ENCODE peak calls at places on chromosomes 4 and X, in six cellular contexts. One of them, this sample, is unnamed.

GRCh38 chrX:153456161-153456560 is 10.3 kb upstream of the TREX2 start:
- DNase-seq in H9: no peak
- DNase-seq in trophoblast cell: no peak
- DNase-seq in neuronal stem cell: no peak
- DNase-seq in IMR-90: no peak
- DNase-seq in mesenchymal stem cell: no peak
- DNase-seq in this sample: no peak

GRCh38 chrX:126485371-126485770 is 67.2 kb downstream of the DCAF12L1 start:
- DNase-seq in neuronal stem cell: no peak
- DNase-seq in IMR-90: no peak
- DNase-seq in H9: no peak
- DNase-seq in mesenchymal stem cell: no peak
- DNase-seq in trophoblast cell: peak; percentile 24
- DNase-seq in this sample: peak; percentile 51

GRCh38 chrX:101263766-101264165 is 27.4 kb downstream of the TAF7L start:
- DNase-seq in mesenchymal stem cell: no peak
- DNase-seq in IMR-90: no peak
- DNase-seq in trophoblast cell: no peak
- DNase-seq in H9: no peak
- DNase-seq in neuronal stem cell: no peak
- DNase-seq in this sample: no peak

GRCh38 chr4:99763635-99764101 is 53.0 kb upstream of the DAPP1 start:
- DNase-seq in mesenchymal stem cell: peak; percentile 68
- DNase-seq in H9: no peak
- DNase-seq in IMR-90: peak; percentile 89
- DNase-seq in trophoblast cell: peak; percentile 64
- DNase-seq in neuronal stem cell: no peak
- DNase-seq in this sample: peak; percentile 3

GRCh38 chr4:152735302-152735917 is 44.1 kb downstream of the TIGD4 start:
- DNase-seq in H9: no peak
- DNase-seq in IMR-90: peak; percentile 11
- DNase-seq in trophoblast cell: peak; percentile 59
- DNase-seq in neuronal stem cell: no peak
- DNase-seq in mesenchymal stem cell: peak; percentile 19
- DNase-seq in this sample: peak; percentile 70

GRCh38 chr4:141899103-141899502 is 262.7 kb downstream of the IL15 start:
- DNase-seq in trophoblast cell: no peak
- DNase-seq in neuronal stem cell: no peak
- DNase-seq in mesenchymal stem cell: no peak
- DNase-seq in IMR-90: peak; percentile 17
- DNase-seq in H9: no peak
- DNase-seq in this sample: peak; percentile 21

GRCh38 chr4:145731026-145731425 is 51.1 kb downstream of the C4orf51 start:
- DNase-seq in H9: no peak
- DNase-seq in IMR-90: peak; percentile 90
- DNase-seq in mesenchymal stem cell: peak; percentile 60
- DNase-seq in trophoblast cell: no peak
- DNase-seq in neuronal stem cell: no peak
- DNase-seq in this sample: no peak

GRCh38 chr4:169611157-169611556 is 1.2 kb downstream of the NEK1 start:
- DNase-seq in trophoblast cell: no peak
- DNase-seq in neuronal stem cell: no peak
- DNase-seq in mesenchymal stem cell: no peak
- DNase-seq in H9: no peak
- DNase-seq in IMR-90: no peak
- DNase-seq in this sample: no peak

GRCh38 chr4:35793045-35793722 is 451.1 kb downstream of the ARAP2 start:
- DNase-seq in IMR-90: no peak
- DNase-seq in trophoblast cell: peak; percentile 10
- DNase-seq in mesenchymal stem cell: peak; percentile 13
- DNase-seq in H9: no peak
- DNase-seq in neuronal stem cell: no peak
- DNase-seq in this sample: no peak

GRCh38 chr4:48133668-48134444 is at the start of gene TXK:
- DNase-seq in neuronal stem cell: no peak
- DNase-seq in mesenchymal stem cell: no peak
- DNase-seq in IMR-90: peak; percentile 13
- DNase-seq in H9: no peak
- DNase-seq in trophoblast cell: no peak
- DNase-seq in this sample: no peak

GRCh38 chrX:75273483-75273882 is 402 bp upstream of the UPRT start:
- DNase-seq in trophoblast cell: peak; percentile 2
- DNase-seq in mesenchymal stem cell: peak; percentile 47
- DNase-seq in H9: no peak
- DNase-seq in neuronal stem cell: no peak
- DNase-seq in IMR-90: no peak
- DNase-seq in this sample: peak; percentile 8

GRCh38 chr4:151624606-151625565 is 135.9 kb downstream of the GATB start:
- DNase-seq in trophoblast cell: peak; percentile 21
- DNase-seq in H9: no peak
- DNase-seq in mesenchymal stem cell: no peak
- DNase-seq in IMR-90: no peak
- DNase-seq in neuronal stem cell: no peak
- DNase-seq in this sample: no peak

GRCh38 chrX:139967300-139967699 is 2.0 kb upstream of the CXorf66 start:
- DNase-seq in H9: no peak
- DNase-seq in IMR-90: no peak
- DNase-seq in trophoblast cell: peak; percentile 10
- DNase-seq in neuronal stem cell: no peak
- DNase-seq in mesenchymal stem cell: no peak
- DNase-seq in this sample: peak; percentile 30

GRCh38 chr4:80876810-80877209 is 153.7 kb upstream of the BMP3 start:
- DNase-seq in H9: no peak
- DNase-seq in mesenchymal stem cell: no peak
- DNase-seq in IMR-90: no peak
- DNase-seq in trophoblast cell: no peak
- DNase-seq in neuronal stem cell: no peak
- DNase-seq in this sample: no peak

GRCh38 chrX:108219949-108220601 is 128.5 kb downstream of the ATG4A start:
- DNase-seq in neuronal stem cell: no peak
- DNase-seq in H9: no peak
- DNase-seq in trophoblast cell: no peak
- DNase-seq in IMR-90: no peak
- DNase-seq in mesenchymal stem cell: no peak
- DNase-seq in this sample: no peak

GRCh38 chr4:63212075-63212474 is 1197.2 kb downstream of the TECRL start:
- DNase-seq in H9: no peak
- DNase-seq in neuronal stem cell: no peak
- DNase-seq in mesenchymal stem cell: no peak
- DNase-seq in trophoblast cell: no peak
- DNase-seq in IMR-90: no peak
- DNase-seq in this sample: no peak

GRCh38 chr4:9765091-9765490 is 16.3 kb upstream of the DRD5 start:
- DNase-seq in H9: peak; percentile 64
- DNase-seq in mesenchymal stem cell: no peak
- DNase-seq in neuronal stem cell: no peak
- DNase-seq in IMR-90: peak; percentile 4
- DNase-seq in trophoblast cell: peak; percentile 61
- DNase-seq in this sample: peak; percentile 49

GRCh38 chrX:24207826-24208225 is 58.3 kb downstream of the ZFX start:
- DNase-seq in neuronal stem cell: no peak
- DNase-seq in IMR-90: peak; percentile 68
- DNase-seq in mesenchymal stem cell: no peak
- DNase-seq in trophoblast cell: no peak
- DNase-seq in H9: no peak
- DNase-seq in this sample: no peak

GRCh38 chrX:85004255-85004654 is 578 bp downstream of the APOOL start:
- DNase-seq in mesenchymal stem cell: peak; percentile 27
- DNase-seq in neuronal stem cell: no peak
- DNase-seq in trophoblast cell: peak; percentile 19
- DNase-seq in H9: no peak
- DNase-seq in IMR-90: peak; percentile 28
- DNase-seq in this sample: peak; percentile 6

GRCh38 chr4:15368906-15369305 is 58.9 kb upstream of the C1QTNF7 start:
- DNase-seq in IMR-90: peak; percentile 55
- DNase-seq in mesenchymal stem cell: peak; percentile 69
- DNase-seq in trophoblast cell: peak; percentile 32
- DNase-seq in neuronal stem cell: no peak
- DNase-seq in H9: no peak
- DNase-seq in this sample: no peak

GRCh38 chrX:7996414-7996813 is 69.2 kb upstream of the PNPLA4 start:
- DNase-seq in IMR-90: peak; percentile 40
- DNase-seq in neuronal stem cell: peak; percentile 8
- DNase-seq in H9: no peak
- DNase-seq in mesenchymal stem cell: peak; percentile 38
- DNase-seq in trophoblast cell: peak; percentile 69
- DNase-seq in this sample: peak; percentile 27

GRCh38 chr4:30720656-30721352 is 635 bp downstream of the PCDH7 start:
- DNase-seq in trophoblast cell: no peak
- DNase-seq in mesenchymal stem cell: peak; percentile 79
- DNase-seq in H9: peak; percentile 59
- DNase-seq in neuronal stem cell: peak; percentile 48
- DNase-seq in IMR-90: peak; percentile 61
- DNase-seq in this sample: peak; percentile 80

GRCh38 chr4:30720021-30720655 is at the start of gene PCDH7:
- DNase-seq in IMR-90: peak; percentile 73
- DNase-seq in H9: peak; percentile 71
- DNase-seq in mesenchymal stem cell: peak; percentile 85
- DNase-seq in trophoblast cell: peak; percentile 17
- DNase-seq in neuronal stem cell: peak; percentile 54
- DNase-seq in this sample: peak; percentile 91

GRCh38 chr4:30722092-30722915 is 2.1 kb downstream of the PCDH7 start:
- DNase-seq in mesenchymal stem cell: no peak
- DNase-seq in IMR-90: no peak
- DNase-seq in trophoblast cell: no peak
- DNase-seq in H9: no peak
- DNase-seq in neuronal stem cell: no peak
- DNase-seq in this sample: no peak

GRCh38 chr4:30722916-30723270 is 2.7 kb downstream of the PCDH7 start:
- DNase-seq in IMR-90: no peak
- DNase-seq in H9: peak; percentile 41
- DNase-seq in neuronal stem cell: peak; percentile 15
- DNase-seq in mesenchymal stem cell: no peak
- DNase-seq in trophoblast cell: no peak
- DNase-seq in this sample: peak; percentile 22

DNA sequence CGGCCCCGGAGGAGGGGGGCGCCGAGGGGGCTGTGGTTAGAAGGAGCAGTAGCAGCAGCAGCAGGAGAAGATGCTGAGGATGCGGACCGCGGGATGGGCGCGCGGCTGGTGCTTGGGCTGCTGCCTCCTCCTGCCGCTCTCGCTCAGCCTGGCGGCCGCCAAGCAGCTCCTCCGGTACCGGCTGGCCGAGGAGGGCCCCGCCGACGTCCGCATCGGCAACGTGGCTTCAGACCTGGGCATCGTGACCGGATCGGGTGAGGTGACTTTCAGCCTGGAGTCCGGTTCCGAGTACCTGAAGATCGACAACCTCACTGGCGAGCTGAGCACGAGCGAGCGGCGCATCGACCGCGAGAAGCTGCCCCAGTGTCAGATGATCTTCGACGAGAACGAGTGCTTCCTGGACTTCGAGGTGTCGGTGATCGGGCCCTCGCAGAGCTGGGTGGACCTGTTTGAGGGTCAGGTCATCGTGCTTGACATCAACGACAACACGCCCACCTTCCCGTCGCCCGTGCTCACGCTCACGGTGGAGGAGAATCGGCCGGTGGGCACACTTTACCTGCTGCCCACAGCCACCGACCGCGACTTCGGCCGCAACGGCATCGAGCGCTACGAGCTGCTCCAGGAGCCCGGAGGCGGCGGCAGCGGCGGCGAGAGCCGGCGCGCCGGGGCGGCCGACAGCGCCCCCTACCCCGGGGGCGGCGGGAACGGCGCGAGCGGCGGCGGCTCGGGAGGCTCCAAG is 1.4 kb downstream of the PCDH7 start:
- DNase-seq in trophoblast cell: no peak
- DNase-seq in IMR-90: peak; percentile 44
- DNase-seq in mesenchymal stem cell: peak; percentile 64
- DNase-seq in neuronal stem cell: peak; percentile 54
- DNase-seq in H9: peak; percentile 55
- DNase-seq in this sample: peak; percentile 77
- H2BK120ac ChIP-seq in trophoblast cell: no peak overlapping the region
- H2BK120ac ChIP-seq in IMR-90: peak overlapping the region; percentile 47
- H2BK120ac ChIP-seq in mesenchymal stem cell: peak overlapping the region; percentile 27
- H2BK120ac ChIP-seq in neuronal stem cell: no peak overlapping the region
- H2BK120ac ChIP-seq in H9: no peak overlapping the region
- H2BK120ac ChIP-seq in this sample: no peak overlapping the region

GRCh38 chr4:159366966-159367365 is 264.1 kb downstream of the RAPGEF2 start:
- DNase-seq in mesenchymal stem cell: no peak
- DNase-seq in trophoblast cell: peak; percentile 50
- DNase-seq in H9: no peak
- DNase-seq in IMR-90: no peak
- DNase-seq in neuronal stem cell: no peak
- DNase-seq in this sample: peak; percentile 16
- H3K27ac ChIP-seq in mesenchymal stem cell: no peak overlapping the region
- H3K27ac ChIP-seq in trophoblast cell: no peak overlapping the region
- H3K27ac ChIP-seq in H9: no peak overlapping the region
- H3K27ac ChIP-seq in IMR-90: no peak overlapping the region
- H3K27ac ChIP-seq in neuronal stem cell: no peak overlapping the region
- H3K27ac ChIP-seq in this sample: no peak overlapping the region

DNA sequence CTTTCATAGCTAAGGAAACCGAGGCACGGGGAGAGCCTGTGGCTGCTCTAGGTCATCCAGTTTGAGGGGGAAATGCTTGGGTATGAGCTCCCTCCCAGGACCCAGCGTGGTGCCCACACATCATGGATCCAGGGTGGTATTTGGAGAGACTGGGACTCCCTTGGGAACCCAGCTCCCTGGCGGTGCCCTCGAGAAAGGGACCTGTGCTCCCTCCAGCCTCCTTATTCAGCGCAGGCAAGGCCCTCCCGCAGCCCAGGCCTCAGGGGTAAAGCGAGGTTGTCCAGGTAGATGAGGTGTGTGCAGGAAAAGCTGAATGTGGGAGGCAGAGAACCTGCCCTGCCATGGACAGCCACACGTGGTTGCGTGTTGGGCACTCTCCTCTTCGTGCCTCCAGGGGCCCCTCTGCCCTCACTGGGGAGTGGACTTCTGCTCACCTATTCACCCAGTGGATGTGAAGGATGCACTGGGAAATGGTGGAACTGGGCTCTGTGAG is 53.8 kb upstream of the GPR78 start:
- DNase-seq in mesenchymal stem cell: no peak
- DNase-seq in IMR-90: no peak
- DNase-seq in H9: no peak
- DNase-seq in trophoblast cell: no peak
- DNase-seq in neuronal stem cell: no peak
- DNase-seq in this sample: no peak
- H2AK5ac ChIP-seq in mesenchymal stem cell: peak overlapping the region; percentile 0
- H2AK5ac ChIP-seq in IMR-90: peak overlapping the region; percentile 71
- H2AK5ac ChIP-seq in H9: no peak overlapping the region
- H2AK5ac ChIP-seq in trophoblast cell: peak overlapping the region; percentile 61
- H2AK5ac ChIP-seq in neuronal stem cell: no peak overlapping the region
- H2AK5ac ChIP-seq in this sample: no peak overlapping the region

GRCh38 chr4:135186002-135186401 is 984.4 kb upstream of the PABPC4L start:
- DNase-seq in trophoblast cell: no peak
- DNase-seq in neuronal stem cell: no peak
- DNase-seq in mesenchymal stem cell: no peak
- DNase-seq in IMR-90: no peak
- DNase-seq in H9: peak; percentile 77
- DNase-seq in this sample: peak; percentile 85
- H2BK120ac ChIP-seq in trophoblast cell: no peak overlapping the region
- H2BK120ac ChIP-seq in neuronal stem cell: no peak overlapping the region
- H2BK120ac ChIP-seq in mesenchymal stem cell: no peak overlapping the region
- H2BK120ac ChIP-seq in IMR-90: no peak overlapping the region
- H2BK120ac ChIP-seq in H9: no peak overlapping the region
- H2BK120ac ChIP-seq in this sample: no peak overlapping the region

DNA sequence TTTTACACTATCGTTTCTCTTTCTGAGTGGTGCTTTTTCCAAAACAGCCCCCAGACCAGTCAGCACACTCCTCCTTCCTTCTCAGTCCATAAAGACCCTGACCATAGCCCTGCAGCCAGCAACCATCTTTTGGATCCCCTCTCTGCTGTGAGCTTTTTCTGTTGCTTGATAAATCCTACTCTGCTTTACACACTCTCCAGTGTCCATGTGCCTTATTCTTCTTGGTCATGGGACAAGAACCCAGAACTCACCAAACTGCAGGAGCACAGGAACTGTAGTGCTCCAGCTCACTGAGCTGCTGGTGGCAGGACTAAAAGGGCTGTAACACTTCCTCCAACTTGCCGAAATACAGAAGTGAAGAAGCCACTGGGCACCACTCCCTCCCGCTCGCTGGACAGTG is 32.5 kb downstream of the COX18 start:
- DNase-seq in trophoblast cell: no peak
- DNase-seq in IMR-90: no peak
- DNase-seq in neuronal stem cell: no peak
- DNase-seq in mesenchymal stem cell: no peak
- DNase-seq in H9: no peak
- DNase-seq in this sample: peak; percentile 29
- H3K27ac ChIP-seq in trophoblast cell: no peak overlapping the region
- H3K27ac ChIP-seq in IMR-90: no peak overlapping the region
- H3K27ac ChIP-seq in neuronal stem cell: no peak overlapping the region
- H3K27ac ChIP-seq in mesenchymal stem cell: no peak overlapping the region
- H3K27ac ChIP-seq in H9: no peak overlapping the region
- H3K27ac ChIP-seq in this sample: no peak overlapping the region

This sample was measured in mesendoderm.